ENCODE peak calls at places on chromosome 1, in eight cellular contexts. F, X, N, H, Z, Y, R and B are unnamed samples. For H3K27me3, the result is how much of the 10 kb centered on the place peaks cover.

GRCh38 chr1:115183711-115184259 is 94.5 kb upstream of the TSPAN2 start:
- DNase-seq in F (no peak), X (no peak), N (no peak), H (no peak), Z (peak), Y (peak), R (no peak), B (no peak)

GRCh38 chr1:113928129-113928949 is 785 bp upstream of the HIPK1 start:
- DNase-seq in F (no peak), X (no peak), N (no peak), H (no peak), Z (no peak), Y (no peak), R (no peak), B (no peak)

GRCh38 chr1:92317836-92318493 is 19.1 kb downstream of the RPAP2 start:
- DNase-seq in F (no peak), X (no peak), N (no peak), H (no peak), Z (no peak), Y (no peak), R (no peak), B (no peak)

GRCh38 chr1:84720275-84720780 is 30.1 kb upstream of the SSX2IP start:
- DNase-seq in F (no peak), X (no peak), N (no peak), H (no peak), Z (no peak), Y (peak), R (no peak), B (no peak)

GRCh38 chr1:59653968-59654367 is 160.8 kb upstream of the HOOK1 start:
- DNase-seq in F (no peak), X (no peak), N (no peak), H (no peak), Z (no peak), Y (no peak), R (no peak), B (no peak)

GRCh38 chr1:100308777-100309176 is 42.8 kb downstream of the RTCA start:
- DNase-seq in F (no peak), X (no peak), N (no peak), H (no peak), Z (peak), Y (no peak), R (no peak), B (no peak)

GRCh38 chr1:183593356-183593755 is 3.1 kb upstream of the NCF2 start:
- DNase-seq in F (peak), X (no peak), N (no peak), H (no peak), Z (no peak), Y (no peak), R (no peak), B (no peak)

GRCh38 chr1:81201779-81202178 is 599.0 kb upstream of the ADGRL2 start:
- DNase-seq in F (no peak), X (no peak), N (no peak), H (no peak), Z (no peak), Y (no peak), R (no peak), B (no peak)

GRCh38 chr1:60169206-60169605 is 95.6 kb upstream of the C1orf87 start:
- DNase-seq in F (no peak), X (no peak), N (no peak), H (no peak), Z (peak), Y (no peak), R (no peak), B (no peak)

GRCh38 chr1:145716641-145717061 is 2.6 kb upstream of the CD160 start:
- DNase-seq in F (peak), X (no peak), N (peak), H (no peak), Z (no peak), Y (no peak), R (no peak), B (no peak)

DNA sequence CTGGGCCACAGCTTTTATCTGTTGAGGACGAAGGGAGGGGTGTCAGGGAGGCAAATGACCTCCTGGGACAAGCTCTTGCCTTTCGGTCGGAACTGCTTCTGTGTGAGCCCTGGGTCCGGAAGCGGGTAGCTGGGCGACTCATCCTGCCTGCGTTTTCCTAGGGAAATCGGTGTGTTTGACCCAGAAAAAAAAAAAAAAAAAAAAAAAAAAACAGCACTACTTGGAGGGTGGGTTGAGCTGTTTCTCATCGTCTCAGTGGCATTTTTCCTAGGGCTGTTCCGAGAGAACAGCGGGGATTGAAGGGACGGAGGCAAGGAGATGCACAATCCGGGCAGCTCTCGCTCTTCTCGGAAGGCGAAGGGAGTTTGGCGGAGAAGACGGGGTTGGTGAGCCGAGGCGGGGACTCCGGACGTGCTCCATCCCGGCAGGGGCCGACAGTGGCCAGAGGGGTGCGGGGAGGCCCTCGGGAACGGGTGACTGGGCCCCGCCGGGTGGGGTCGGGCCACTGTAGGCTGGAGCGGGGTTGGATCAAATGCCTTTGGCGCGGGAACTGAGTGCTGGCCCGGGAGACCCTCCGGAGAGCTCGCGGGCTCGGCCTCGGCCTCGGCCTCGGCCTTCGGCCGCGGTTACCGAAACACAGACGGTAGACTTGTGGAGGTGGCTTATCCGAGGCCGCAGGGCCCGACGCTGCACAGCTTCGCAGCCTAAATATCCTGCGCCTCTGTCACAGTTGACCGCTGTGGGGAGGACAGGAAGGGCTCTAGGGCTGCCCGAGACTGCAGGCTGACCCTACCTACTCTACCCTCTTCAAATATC is 2.4 kb upstream of the BARHL2 start:
- DNase-seq in F (peak), X (no peak), N (no peak), H (no peak), Z (no peak), Y (no peak), R (no peak), B (no peak)
- H3K27me3 ChIP-seq in F (half or more), X (half or more), N (half or more), H (under half), Z (half or more), Y (under half), R (half or more), B (half or more)

DNA sequence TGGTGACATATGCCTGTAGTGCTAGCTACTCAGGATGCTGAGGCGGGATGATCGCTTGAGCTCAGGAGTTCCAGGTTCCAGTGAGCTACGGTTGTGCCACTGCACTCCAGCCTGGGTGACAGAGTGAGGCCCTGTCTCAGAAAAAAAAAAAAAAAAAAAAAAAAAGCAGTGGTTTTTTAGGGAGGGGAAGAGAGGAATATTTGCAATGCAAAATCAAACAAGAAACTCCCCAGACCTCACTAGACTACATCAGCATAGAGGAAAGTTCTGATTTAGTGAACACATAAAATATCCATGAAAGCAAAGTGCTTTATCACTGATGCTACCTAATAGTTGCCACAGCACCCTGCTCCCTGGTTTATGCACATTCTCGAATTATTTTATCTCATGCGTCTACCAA is 50.5 kb upstream of the GPR157 start:
- DNase-seq in F (no peak), X (no peak), N (no peak), H (no peak), Z (no peak), Y (no peak), R (no peak), B (no peak)
- H3K4me3 ChIP-seq in F (no peak), X (peak), N (no peak), H (peak), Z (no peak), Y (no peak), R (no peak), B (no peak)

DNA sequence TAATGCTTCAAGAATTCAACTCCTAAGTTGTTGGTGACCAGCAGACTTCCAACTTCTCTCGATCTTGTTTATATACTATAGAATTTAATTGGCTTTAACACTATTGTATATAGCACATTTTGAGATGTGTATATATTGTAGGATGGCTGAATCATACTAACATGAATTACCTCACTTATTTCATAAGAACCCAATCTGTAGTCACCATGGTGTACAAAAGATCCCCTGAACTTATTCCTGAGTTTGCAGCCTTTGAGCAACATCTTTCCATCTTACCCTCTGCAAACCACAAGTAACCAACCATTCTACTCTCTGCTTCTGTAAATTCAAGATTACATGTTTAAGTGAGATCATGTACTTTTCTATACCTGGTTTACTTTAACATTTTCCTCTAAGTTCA is 12.3 kb downstream of the ZP4 start:
- DNase-seq in F (no peak), X (no peak), N (no peak), H (no peak), Z (no peak), Y (no peak), R (no peak), B (no peak)
- H3K27ac ChIP-seq in F (no peak), X (no peak), N (no peak), H (no peak), Z (no peak), Y (no peak), R (no peak), B (no peak)

DNA sequence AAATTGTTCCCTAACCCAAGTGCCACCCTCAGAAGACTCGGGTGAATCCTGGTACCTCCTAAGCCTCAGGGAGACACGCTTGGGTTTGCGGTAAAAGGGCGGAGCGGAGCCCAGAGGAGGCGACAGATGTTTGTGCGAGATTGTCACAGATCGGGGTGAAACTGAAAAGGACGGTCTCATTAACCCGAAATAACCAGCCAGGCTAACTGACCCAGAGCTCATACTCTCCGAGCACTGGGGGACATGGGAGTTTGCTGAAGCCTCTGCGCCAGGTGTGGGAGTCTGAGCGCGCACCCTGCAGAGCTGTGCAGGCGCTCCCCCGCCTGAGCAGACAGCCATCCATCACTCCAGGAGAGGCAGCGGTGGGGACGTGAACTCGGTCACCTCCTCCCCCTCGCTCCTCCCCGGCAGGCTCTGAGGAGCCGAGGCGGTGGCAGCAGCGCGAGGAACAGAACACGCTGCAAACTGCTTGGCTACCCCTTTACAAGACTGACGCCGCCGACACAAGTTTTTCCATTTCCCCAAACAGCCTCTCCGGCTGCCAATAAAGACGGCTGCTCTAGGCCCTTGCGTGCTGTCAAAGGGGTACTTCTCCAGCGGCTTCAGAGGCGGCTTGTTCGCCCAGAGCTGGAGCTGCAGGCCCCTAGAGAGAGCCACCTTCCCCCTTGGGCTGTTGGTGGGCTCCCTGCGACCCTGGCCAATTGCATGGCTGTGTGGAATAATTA is 43.5 kb downstream of the RRAGC start:
- DNase-seq in F (no peak), X (no peak), N (no peak), H (no peak), Z (no peak), Y (peak), R (no peak), B (peak)
- H3K27me3 ChIP-seq in F (under half), X (under half), N (half or more), H (under half), Z (under half), Y (under half), R (under half), B (under half)

GRCh38 chr1:231332761-231333160 is 4.9 kb downstream of the EXOC8 start:
- DNase-seq in F (no peak), X (no peak), N (no peak), H (no peak), Z (no peak), Y (no peak), R (no peak), B (no peak)

GRCh38 chr1:231337043-231337471 is 595 bp downstream of the EXOC8 start:
- DNase-seq in F (no peak), X (no peak), N (no peak), H (no peak), Z (no peak), Y (no peak), R (no peak), B (no peak)

GRCh38 chr1:231335663-231336602 is 1.7 kb downstream of the EXOC8 start:
- DNase-seq in F (no peak), X (no peak), N (no peak), H (no peak), Z (no peak), Y (no peak), R (no peak), B (no peak)

GRCh38 chr1:231334952-231335351 is 2.7 kb downstream of the EXOC8 start:
- DNase-seq in F (no peak), X (no peak), N (no peak), H (no peak), Z (no peak), Y (no peak), R (no peak), B (no peak)

GRCh38 chr1:231334079-231334666 is 3.5 kb downstream of the EXOC8 start:
- DNase-seq in F (no peak), X (no peak), N (no peak), H (no peak), Z (no peak), Y (no peak), R (no peak), B (no peak)
- H3K4me3 ChIP-seq in F (no peak), X (peak), N (peak), H (peak), Z (peak), Y (no peak), R (peak), B (no peak)

GRCh38 chr1:243548516-243548915 is 292.7 kb downstream of the SDCCAG8 start:
- DNase-seq in F (no peak), X (no peak), N (no peak), H (no peak), Z (no peak), Y (no peak), R (no peak), B (no peak)
- H3K27ac ChIP-seq in F (no peak), X (no peak), N (no peak), H (no peak), Z (no peak), Y (no peak), R (no peak), B (no peak)

GRCh38 chr1:18646091-18646775 is 15.6 kb downstream of the PAX7 start:
- DNase-seq in F (no peak), X (no peak), N (no peak), H (no peak), Z (no peak), Y (no peak), R (no peak), B (no peak)
- H3K27me3 ChIP-seq in F (half or more), X (under half), N (half or more), H (under half), Z (under half), Y (under half), R (half or more), B (half or more)